ENCODE peak calls at places on chromosomes 4 and X, in six cellular contexts. U is RWPE2; Q is pancreas; I is CD8-positive, alpha-beta T cell; G is PC-3; V is left ventricle myocardium superior. N is an unnamed sample.
A peak's percentile ranks its signal among the peaks of the same experiment; 100 is the strongest.

GRCh38 chr4:2891294-2891693 is 47.6 kb downstream of the ADD1 start:
- ATAC-seq in U (peak; percentile 12), Q (no peak), I (no peak), V (no peak), G (peak; percentile 55), N (no peak)

GRCh38 chrX:69015564-69016218 is 149.6 kb downstream of the PJA1 start:
- ATAC-seq in U (no peak), Q (no peak), I (no peak), V (peak; percentile 29), G (no peak), N (peak; percentile 23)

GRCh38 chrX:125293792-125294780 is 25.6 kb upstream of the TEX13C start:
- ATAC-seq in G (peak; percentile 61), U (peak; percentile 72), Q (no peak), I (no peak), V (no peak), N (no peak)

GRCh38 chr4:185396724-185397402 is at the start of gene ANKRD37:
- ATAC-seq in G (peak; percentile 25), V (peak; percentile 32), I (no peak), Q (peak; percentile 64), U (peak; percentile 87), N (peak; percentile 4)

GRCh38 chr4:24857996-24858395 is 54.8 kb downstream of the CCDC149 start:
- ATAC-seq in Q (peak; percentile 41), U (no peak), V (peak; percentile 91), I (no peak), G (peak; percentile 64), N (peak; percentile 79)

GRCh38 chr4:8340721-8341680 is 71.4 kb downstream of the HTRA3 start:
- ATAC-seq in V (peak; percentile 93), Q (peak; percentile 80), G (no peak), U (no peak), I (no peak), N (peak; percentile 93)

GRCh38 chrX:73977542-73978169 is 326.3 kb upstream of the ZCCHC13 start:
- ATAC-seq in Q (no peak), U (no peak), V (no peak), I (peak; percentile 84), G (no peak), N (no peak)

GRCh38 chr4:15832523-15833451 is 54.7 kb downstream of the CD38 start:
- ATAC-seq in U (no peak), G (no peak), V (no peak), I (no peak), Q (no peak), N (no peak)

GRCh38 chrX:1163231-1163630 is 49.2 kb downstream of the CRLF2 start:
- ATAC-seq in G (no peak), U (no peak), I (no peak), Q (no peak), V (no peak), N (no peak)

GRCh38 chr4:43146198-43146597 is 253.7 kb downstream of the GRXCR1 start:
- ATAC-seq in Q (no peak), V (no peak), I (no peak), G (no peak), U (no peak), N (no peak)

GRCh38 chr4:159048166-159048886 is 54.6 kb upstream of the RAPGEF2 start:
- ATAC-seq in G (peak; percentile 64), Q (peak; percentile 99), V (peak; percentile 98), U (peak; percentile 95), I (no peak), N (peak; percentile 90)

GRCh38 chr4:53653484-53654053 is 62.3 kb upstream of the LNX1 start:
- ATAC-seq in U (no peak), V (peak; percentile 12), I (no peak), Q (peak; percentile 90), G (no peak), N (no peak)

GRCh38 chr4:82639947-82640346 is 78.2 kb upstream of the TMEM150C start:
- ATAC-seq in G (no peak), Q (peak; percentile 36), U (no peak), V (peak; percentile 48), I (no peak), N (no peak)

GRCh38 chr4:86975927-86976326 is 41.1 kb downstream of the AFF1 start:
- ATAC-seq in I (no peak), U (no peak), G (no peak), Q (no peak), V (no peak), N (no peak)

GRCh38 chrX:119638725-119639471 is 32.7 kb upstream of the NKRF start:
- ATAC-seq in Q (peak; percentile 16), U (no peak), G (no peak), I (no peak), V (no peak), N (no peak)

GRCh38 chr4:78197947-78198346 is 140.8 kb downstream of the FRAS1 start:
- ATAC-seq in Q (no peak), I (no peak), U (no peak), V (no peak), G (no peak), N (no peak)

GRCh38 chr4:112766422-112766821 is 129.5 kb downstream of the LARP7 start:
- ATAC-seq in V (no peak), I (no peak), G (peak; percentile 62), U (peak; percentile 45), Q (no peak), N (no peak)

GRCh38 chr4:3202836-3203820 is 45.8 kb upstream of the MSANTD1 start:
- ATAC-seq in G (no peak), I (peak; percentile 32), Q (peak; percentile 66), U (no peak), V (peak; percentile 23), N (peak; percentile 16)

GRCh38 chr4:10344824-10345223 is 112.4 kb downstream of the ZNF518B start:
- ATAC-seq in G (no peak), I (no peak), U (no peak), V (no peak), Q (no peak), N (no peak)

GRCh38 chrX:130260316-130260715 is 8.4 kb downstream of the ZNF280C start:
- ATAC-seq in I (no peak), V (no peak), G (no peak), U (no peak), Q (no peak), N (no peak)

GRCh38 chr4:8198206-8198905 is 734 bp upstream of the SH3TC1 start:
- ATAC-seq in Q (peak; percentile 45), U (no peak), V (no peak), G (no peak), I (no peak), N (no peak)

GRCh38 chr4:26257850-26258249 is 63.0 kb upstream of the RBPJ start:
- ATAC-seq in Q (peak; percentile 17), V (no peak), U (no peak), G (no peak), I (no peak), N (no peak)

GRCh38 chrX:65697173-65697572 is 29.7 kb downstream of the MSN start:
- ATAC-seq in V (peak; percentile 42), G (no peak), Q (peak; percentile 43), I (no peak), U (peak; percentile 48), N (peak; percentile 37)

GRCh38 chrX:43882294-43882681 is at the start of gene MAOB:
- ATAC-seq in Q (peak; percentile 94), U (peak; percentile 56), I (no peak), V (peak; percentile 97), G (no peak), N (peak; percentile 86)

GRCh38 chrX:20267599-20267923 is 852 bp upstream of the RPS6KA3 start:
- ATAC-seq in G (no peak), Q (no peak), I (no peak), U (no peak), V (no peak), N (no peak)

GRCh38 chr4:15963001-15963451 is at the start of gene FGFBP2:
- ATAC-seq in V (peak; percentile 81), I (peak; percentile 84), G (peak; percentile 87), U (peak; percentile 85), Q (peak; percentile 60), N (peak; percentile 30)

GRCh38 chr4:44447563-44448504 is 775 bp downstream of the KCTD8 start:
- ATAC-seq in Q (peak; percentile 45), V (peak; percentile 49), U (peak; percentile 40), G (peak; percentile 39), I (no peak), N (peak; percentile 23)

GRCh38 chr4:185580699-185581098 is 45.4 kb upstream of the PDLIM3 start:
- ATAC-seq in G (no peak), V (no peak), U (no peak), Q (peak; percentile 24), I (no peak), N (no peak)

GRCh38 chrX:20212486-20213089 is 54.1 kb downstream of the RPS6KA3 start:
- ATAC-seq in G (no peak), Q (no peak), U (no peak), V (no peak), I (no peak), N (no peak)

GRCh38 chr4:15352508-15352907 is 75.3 kb upstream of the C1QTNF7 start:
- ATAC-seq in I (no peak), V (peak; percentile 57), G (no peak), Q (no peak), U (no peak), N (peak; percentile 82)

GRCh38 chr4:8225290-8225625 is 26.2 kb downstream of the SH3TC1 start:
- ATAC-seq in G (no peak), I (no peak), Q (no peak), U (no peak), V (no peak), N (no peak)

N was measured in gastroesophageal sphincter.